ENCODE peak calls at places on chromosomes 13 and 19, in four cellular contexts. C is left ventricle myocardium inferior, T is ascending aorta, P is right atrium auricular region. M is an unnamed sample. For H3K9me3, the result is how much of the 10 kb centered on the place peaks cover.

GRCh38 chr13:94009696-94010095 is 469.8 kb downstream of the DCT start:
- DNase-seq in C (no peak), T (no peak), P (no peak), M (no peak)

GRCh38 chr13:50911051-50911690 is 1.6 kb downstream of the RNASEH2B start:
- DNase-seq in C (no peak), T (no peak), P (no peak), M (no peak)

GRCh38 chr13:110182461-110182860 is 124.5 kb downstream of the COL4A1 start:
- DNase-seq in C (no peak), T (no peak), P (no peak), M (no peak)

GRCh38 chr13:57740719-57741118 is 109.2 kb downstream of the PCDH17 start:
- DNase-seq in C (peak), T (no peak), P (no peak), M (no peak)

GRCh38 chr19:50549059-50549926 is 18.9 kb downstream of the LRRC4B start:
- DNase-seq in C (no peak), T (no peak), P (no peak), M (no peak)

GRCh38 chr13:52786747-52787146 is 47.1 kb upstream of the CNMD start:
- DNase-seq in C (no peak), T (no peak), P (no peak), M (no peak)

GRCh38 chr13:46654956-46655726 is 102.2 kb downstream of the LRCH1 start:
- DNase-seq in C (no peak), T (no peak), P (no peak), M (no peak)

GRCh38 chr19:42540071-42540553 is 11.8 kb upstream of the CEACAM1 start:
- DNase-seq in C (no peak), T (no peak), P (no peak), M (no peak)

GRCh38 chr13:60158321-60158801 is 5.4 kb downstream of the DIAPH3 start:
- DNase-seq in C (no peak), T (no peak), P (no peak), M (no peak)

GRCh38 chr19:709196-709964 is 645 bp downstream of the PALM start:
- DNase-seq in C (no peak), T (no peak), P (no peak), M (no peak)

GRCh38 chr19:27966390-27966816 is 1246.5 kb downstream of the UQCRFS1 start:
- DNase-seq in C (no peak), T (no peak), P (no peak), M (no peak)

GRCh38 chr13:74194856-74195255 is 60.7 kb upstream of the KLF12 start:
- DNase-seq in C (no peak), T (no peak), P (no peak), M (no peak)

GRCh38 chr19:46990998-46991676 is 28.5 kb upstream of the NPAS1 start:
- DNase-seq in C (peak), T (peak), P (peak), M (no peak)

GRCh38 chr13:102597029-102598015 is 536 bp downstream of the TPP2 start:
- DNase-seq in C (peak), T (no peak), P (no peak), M (no peak)

GRCh38 chr13:95643814-95644598 is 500 bp downstream of the DZIP1 start:
- DNase-seq in C (peak), T (no peak), P (no peak), M (no peak)

GRCh38 chr13:35695411-35695810 is 218.9 kb upstream of the MAB21L1 start:
- DNase-seq in C (no peak), T (no peak), P (no peak), M (no peak)

GRCh38 chr13:23915308-23915707 is 18.0 kb upstream of the C1QTNF9B start:
- DNase-seq in C (no peak), T (no peak), P (no peak), M (no peak)

GRCh38 chr13:26457212-26457611 is 100.3 kb upstream of the WASF3 start:
- DNase-seq in C (no peak), T (no peak), P (no peak), M (no peak)

GRCh38 chr19:44050740-44051653 is 839 bp upstream of the ZNF223 start:
- DNase-seq in C (no peak), T (no peak), P (no peak), M (no peak)

GRCh38 chr13:96617528-96617927 is 376.7 kb downstream of the OXGR1 start:
- DNase-seq in C (no peak), T (no peak), P (no peak), M (no peak)

GRCh38 chr13:74136089-74136658 is 2.0 kb upstream of the KLF12 start:
- DNase-seq in C (peak), T (no peak), P (peak), M (no peak)

GRCh38 chr13:76600086-76600485 is 286.1 kb downstream of the KCTD12 start:
- DNase-seq in C (no peak), T (no peak), P (no peak), M (no peak)

GRCh38 chr13:36251528-36251927 is 37.2 kb upstream of the SOHLH2 start:
- DNase-seq in C (no peak), T (no peak), P (no peak), M (no peak)

GRCh38 chr13:111566567-111566966 is 246.1 kb downstream of the TEX29 start:
- DNase-seq in C (no peak), T (no peak), P (no peak), M (no peak)

GRCh38 chr13:112679932-112680677 is 9.7 kb upstream of the ATP11A start:
- DNase-seq in C (no peak), T (no peak), P (no peak), M (no peak)

GRCh38 chr13:66009241-66009640 is 1220.9 kb downstream of the PCDH9 start:
- DNase-seq in C (no peak), T (no peak), P (no peak), M (no peak)

GRCh38 chr13:46866150-46866549 is 30.7 kb downstream of the HTR2A start:
- DNase-seq in C (no peak), T (no peak), P (peak), M (no peak)

GRCh38 chr19:1725100-1726064 is 27.9 kb upstream of the ONECUT3 start:
- DNase-seq in C (peak), T (no peak), P (no peak), M (no peak)

DNA sequence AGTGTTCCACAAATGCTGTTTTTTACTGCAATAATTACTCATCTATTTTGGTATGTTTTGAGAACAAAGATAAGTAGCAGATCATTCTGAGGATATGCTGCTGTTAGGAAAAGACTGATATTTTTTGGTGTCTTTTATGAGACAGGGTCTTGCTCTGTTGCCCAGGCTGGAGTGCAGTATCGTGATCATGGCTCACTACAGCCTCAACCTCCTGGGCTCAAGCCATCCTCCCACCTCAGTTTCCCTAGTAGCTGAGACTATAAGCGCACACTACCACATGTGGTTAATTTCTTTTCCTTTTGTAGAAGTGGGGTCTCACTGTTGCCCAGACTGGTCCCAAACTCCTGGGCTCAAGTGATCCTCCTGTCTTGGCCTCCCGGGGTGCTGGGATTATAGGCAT is 9.5 kb downstream of the LSM4 start:
- DNase-seq in C (no peak), T (no peak), P (no peak), M (no peak)
- H3K9me3 ChIP-seq in C (under half), T (under half), P (under half), M (under half)

GRCh38 chr19:58123354-58123753 is 25.3 kb upstream of the ZSCAN18 start:
- DNase-seq in C (no peak), T (no peak), P (no peak), M (no peak)
- H3K4me3 ChIP-seq in C (no peak), T (no peak), P (no peak), M (no peak)

DNA sequence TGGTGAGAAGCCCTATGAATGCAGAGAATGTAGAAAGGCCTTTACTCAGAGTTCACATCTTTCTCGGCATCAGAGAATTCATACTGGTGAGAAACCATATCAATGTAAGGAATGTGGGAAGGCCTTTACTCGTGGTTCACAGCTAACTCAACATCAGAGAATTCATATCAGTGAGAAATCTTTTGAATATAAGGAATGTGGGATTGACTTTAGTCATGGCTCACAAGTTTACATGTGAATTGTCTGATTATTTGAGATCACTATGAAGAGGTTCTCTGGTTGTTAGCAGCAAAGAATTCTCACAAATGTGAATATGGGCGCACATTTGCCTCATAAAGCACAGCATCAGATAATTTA is 43.7 kb downstream of the ZNF585A start:
- DNase-seq in C (no peak), T (no peak), P (no peak), M (no peak)
- H3K9me3 ChIP-seq in C (half or more), T (half or more), P (half or more), M (half or more)

DNA sequence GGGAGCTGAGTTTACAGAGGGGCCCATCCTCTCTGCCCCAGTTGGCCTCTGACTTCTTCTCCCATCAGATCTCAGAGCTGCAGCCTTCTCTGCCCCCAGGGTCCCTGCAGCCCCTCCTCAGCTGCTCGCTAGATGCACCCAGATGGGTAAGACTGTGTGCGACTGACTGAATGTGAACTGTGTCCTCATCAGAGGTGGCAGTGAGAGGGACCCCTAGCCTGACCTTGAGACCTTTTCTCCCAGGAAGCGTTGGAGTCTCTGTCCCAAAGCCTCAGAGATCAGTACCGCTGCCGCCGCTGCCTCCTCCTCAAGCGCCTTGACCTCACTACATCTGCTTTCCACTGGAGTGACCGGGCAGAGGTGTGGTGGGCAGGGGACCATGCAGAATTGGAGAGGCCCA is 2.4 kb downstream of the FAM98C start:
- DNase-seq in C (no peak), T (no peak), P (no peak), M (no peak)
- H3K4me3 ChIP-seq in C (no peak), T (no peak), P (no peak), M (no peak)

GRCh38 chr13:18995259-18995873 is 186.3 kb downstream of the TUBA3C start:
- DNase-seq in C (no peak), T (no peak), P (no peak), M (no peak)
- H3K9me3 ChIP-seq in C (half or more), T (under half), P (under half), M (under half)

DNA sequence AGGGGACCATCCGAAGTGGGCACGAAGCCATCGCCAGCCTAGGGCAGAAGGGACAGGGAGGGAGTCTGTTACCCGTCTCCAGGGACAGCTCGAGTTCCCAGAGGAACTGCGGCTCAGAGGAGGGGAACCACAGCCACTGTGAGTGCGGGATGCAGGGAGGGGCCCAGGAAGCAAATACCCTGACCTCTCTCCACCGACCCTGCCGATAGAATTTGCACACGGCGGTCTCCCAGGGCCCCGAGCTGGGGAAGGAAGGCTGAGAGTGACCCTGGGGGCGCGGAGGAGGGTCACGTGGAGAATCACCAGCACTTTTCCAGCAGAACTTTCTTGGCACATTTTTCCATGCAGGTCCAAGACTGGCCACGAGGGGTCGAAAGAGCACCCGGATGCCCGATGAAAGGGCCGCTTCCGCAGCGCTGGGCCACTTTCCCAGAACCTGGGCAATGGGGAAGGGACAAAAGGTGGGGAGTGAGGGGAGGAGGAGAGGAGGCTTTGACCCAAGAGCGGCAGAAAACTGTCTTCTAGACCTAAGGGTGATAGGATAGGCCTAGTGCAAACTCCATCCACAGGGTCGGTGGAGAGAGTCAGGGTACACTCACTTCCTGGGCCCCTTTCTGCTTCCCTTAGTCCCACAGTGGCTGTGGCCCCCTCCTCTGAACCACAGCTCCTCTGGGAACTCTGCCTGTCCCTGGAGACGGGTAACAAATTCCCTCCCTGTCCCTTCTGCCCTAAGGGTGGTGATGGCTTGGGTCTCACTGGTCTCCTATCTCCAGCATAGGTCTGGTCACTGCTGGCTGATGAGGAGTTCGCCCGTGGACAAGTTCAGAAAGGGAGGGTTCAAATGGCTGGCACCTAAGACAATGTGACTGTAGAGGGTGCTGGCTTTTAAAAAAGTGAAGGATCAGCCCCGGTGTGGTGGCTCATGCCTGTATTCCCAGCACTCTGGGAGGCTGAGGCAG is 5.3 kb upstream of the GPR4 start:
- DNase-seq in C (peak), T (no peak), P (peak), M (no peak)
- H3K4me3 ChIP-seq in C (peak), T (peak), P (peak), M (peak)

GRCh38 chr19:31520633-31521032 is 171.4 kb upstream of the TSHZ3 start:
- DNase-seq in C (no peak), T (no peak), P (no peak), M (no peak)
- H3K9me3 ChIP-seq in C (under half), T (under half), P (under half), M (under half)

GRCh38 chr19:12967907-12968306 is 1.5 kb upstream of the DAND5 start:
- DNase-seq in C (no peak), T (no peak), P (no peak), M (no peak)

GRCh38 chr19:12969292-12969988 is at the start of gene DAND5:
- DNase-seq in C (peak), T (no peak), P (no peak), M (no peak)

GRCh38 chr19:12965017-12965811 is 4.2 kb upstream of the DAND5 start:
- DNase-seq in C (peak), T (no peak), P (peak), M (peak)

GRCh38 chr19:12970070-12970820 is 869 bp downstream of the DAND5 start:
- DNase-seq in C (no peak), T (no peak), P (no peak), M (no peak)

GRCh38 chr19:12965812-12966135 is 3.6 kb upstream of the DAND5 start:
- DNase-seq in C (no peak), T (no peak), P (no peak), M (no peak)
- H3K4me3 ChIP-seq in C (peak), T (peak), P (peak), M (peak)

GRCh38 chr19:11982526-11982925 is 17.7 kb downstream of the ZNF763 start:
- DNase-seq in C (no peak), T (no peak), P (no peak), M (no peak)

GRCh38 chr19:11978492-11979100 is 13.8 kb downstream of the ZNF763 start:
- DNase-seq in C (no peak), T (no peak), P (no peak), M (no peak)

GRCh38 chr19:11984986-11985385 is 20.1 kb downstream of the ZNF763 start:
- DNase-seq in C (no peak), T (no peak), P (no peak), M (no peak)

GRCh38 chr19:11979527-11979926 is 14.7 kb downstream of the ZNF763 start:
- DNase-seq in C (no peak), T (no peak), P (no peak), M (no peak)
- H3K9me3 ChIP-seq in C (half or more), T (half or more), P (under half), M (under half)

GRCh38 chr19:40265763-40266099 is 19.4 kb downstream of the AKT2 start:
- DNase-seq in C (no peak), T (no peak), P (no peak), M (no peak)
- H3K4me3 ChIP-seq in C (peak), T (no peak), P (no peak), M (no peak)